ENCODE peak calls at places on chromosomes 13 and 19, in six cellular contexts. K is adrenal gland, I is endothelial cell of umbilical vein, N is heart left ventricle, M is HCT116, C is NB4. Y is an unnamed sample.

GRCh38 chr13:97743946-97744345 is 209.5 kb upstream of the IPO5 start:
- DNase-seq in K (no peak), I (no peak), N (no peak), M (no peak), C (no peak), Y (no peak)

GRCh38 chr19:31938675-31939074 is 406.7 kb upstream of the ZNF507 start:
- DNase-seq in K (no peak), I (no peak), N (no peak), M (no peak), C (peak), Y (no peak)

GRCh38 chr19:47540748-47541147 is 25.9 kb upstream of the NAPA start:
- DNase-seq in K (peak), I (no peak), N (no peak), M (no peak), C (no peak), Y (no peak)

GRCh38 chr19:44824758-44825157 is 15.9 kb downstream of the BCAM start:
- DNase-seq in K (no peak), I (peak), N (no peak), M (no peak), C (no peak), Y (no peak)

GRCh38 chr13:42821437-42821836 is 40.1 kb downstream of the FAM216B start:
- DNase-seq in K (no peak), I (peak), N (no peak), M (no peak), C (no peak), Y (no peak)

GRCh38 chr13:73598021-73598712 is 536.0 kb downstream of the KLF12 start:
- DNase-seq in K (no peak), I (no peak), N (no peak), M (no peak), C (no peak), Y (no peak)

GRCh38 chr13:27774169-27774568 is 18.1 kb upstream of the GSX1 start:
- DNase-seq in K (no peak), I (no peak), N (no peak), M (no peak), C (no peak), Y (no peak)

GRCh38 chr19:11204943-11205349 is 7.6 kb upstream of the KANK2 start:
- DNase-seq in K (peak), I (no peak), N (no peak), M (no peak), C (no peak), Y (no peak)

GRCh38 chr13:40344270-40345148 is 321.9 kb downstream of the FOXO1 start:
- DNase-seq in K (no peak), I (no peak), N (no peak), M (no peak), C (no peak), Y (no peak)

GRCh38 chr13:112733661-112734379 is 44.0 kb downstream of the ATP11A start:
- DNase-seq in K (no peak), I (no peak), N (no peak), M (no peak), C (no peak), Y (no peak)

GRCh38 chr13:71751074-71751473 is 115.9 kb downstream of the DACH1 start:
- DNase-seq in K (no peak), I (no peak), N (no peak), M (no peak), C (no peak), Y (no peak)

GRCh38 chr13:109743706-109744453 is 42.5 kb downstream of the IRS2 start:
- DNase-seq in K (no peak), I (peak), N (no peak), M (no peak), C (peak), Y (no peak)

GRCh38 chr19:32896516-32897214 is 27.1 kb upstream of the SLC7A9 start:
- DNase-seq in K (no peak), I (no peak), N (no peak), M (no peak), C (no peak), Y (no peak)

DNA sequence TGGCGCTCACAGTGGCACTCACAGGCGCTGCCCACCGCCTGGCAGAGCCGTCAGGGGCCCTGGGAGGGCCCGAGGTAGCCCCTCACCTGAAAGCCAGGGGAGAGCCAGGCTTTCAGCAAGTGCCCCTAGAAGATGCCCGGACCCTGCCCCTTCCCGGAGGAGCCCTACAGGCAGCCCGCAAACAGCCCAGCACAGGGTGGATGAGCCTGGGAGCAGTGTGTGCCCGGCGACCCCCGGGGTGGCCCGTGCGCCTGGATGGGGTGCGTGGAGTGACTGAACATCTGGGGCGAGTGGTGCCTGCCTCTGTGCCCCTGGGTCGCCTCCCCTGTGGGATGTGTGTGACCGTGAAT is 1.4 kb downstream of the CRLF1 start:
- DNase-seq in K (no peak), I (no peak), N (no peak), M (no peak), C (no peak), Y (no peak)
- H3K4me3 ChIP-seq in K (no peak), I (no peak), N (no peak), M (no peak), C (no peak), Y (no peak)

DNA sequence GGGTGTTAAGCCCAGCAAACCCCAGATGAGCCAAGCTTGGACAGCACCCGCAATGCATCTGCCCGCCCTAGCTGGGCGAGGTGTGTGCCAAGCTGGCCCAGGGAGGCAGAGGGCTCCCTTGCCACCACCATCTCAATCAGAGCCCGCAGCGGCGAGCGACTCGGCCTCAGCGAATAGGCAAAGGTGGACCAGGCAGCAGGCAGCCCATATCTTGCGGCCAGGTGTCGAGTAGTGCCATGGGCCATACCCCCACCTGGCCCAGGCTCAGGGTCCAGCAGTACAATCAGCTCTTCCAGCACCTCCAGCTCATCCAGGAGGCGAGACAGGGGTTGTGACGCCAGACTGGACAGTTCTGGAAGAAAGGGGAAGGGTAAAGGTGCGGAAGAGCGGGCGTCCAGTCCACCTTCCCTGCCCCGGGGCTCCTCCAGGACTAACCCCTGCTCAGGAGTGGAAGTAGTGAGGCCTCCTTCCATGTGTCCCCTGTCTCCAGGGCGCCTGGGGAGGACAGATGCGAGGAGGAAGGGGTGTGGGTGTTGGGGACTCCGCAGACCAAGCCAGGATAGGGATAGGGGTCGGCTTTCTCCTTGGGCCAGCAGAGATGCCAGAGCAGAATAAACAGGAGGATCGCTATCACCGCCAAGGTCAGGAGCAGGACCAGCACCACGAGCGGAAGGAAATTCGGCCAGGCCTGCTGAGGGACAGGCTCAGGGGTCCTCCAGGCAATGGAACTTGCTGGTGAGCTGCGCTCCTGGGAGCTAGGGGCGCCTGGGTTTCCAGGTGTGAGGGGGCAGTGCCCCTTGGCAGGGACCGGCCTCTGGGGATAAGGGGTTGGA is 2.8 kb downstream of the IGFLR1 start:
- DNase-seq in K (no peak), I (no peak), N (no peak), M (no peak), C (no peak), Y (no peak)
- TF ChIP-seq POLR2A in K (no peak), I (no peak), N (no peak), M (no peak), C (no peak), Y (no peak)

GRCh38 chr19:1673645-1674292 is 21.4 kb upstream of the TCF3 start:
- DNase-seq in K (no peak), I (no peak), N (no peak), M (no peak), C (no peak), Y (no peak)

GRCh38 chr19:1672769-1673644 is 20.6 kb upstream of the TCF3 start:
- DNase-seq in K (no peak), I (no peak), N (no peak), M (no peak), C (no peak), Y (no peak)

GRCh38 chr19:1674293-1674679 is 21.9 kb upstream of the TCF3 start:
- DNase-seq in K (no peak), I (no peak), N (no peak), M (no peak), C (no peak), Y (no peak)

GRCh38 chr19:1671716-1672037 is 19.3 kb upstream of the TCF3 start:
- DNase-seq in K (no peak), I (no peak), N (no peak), M (no peak), C (peak), Y (no peak)

DNA sequence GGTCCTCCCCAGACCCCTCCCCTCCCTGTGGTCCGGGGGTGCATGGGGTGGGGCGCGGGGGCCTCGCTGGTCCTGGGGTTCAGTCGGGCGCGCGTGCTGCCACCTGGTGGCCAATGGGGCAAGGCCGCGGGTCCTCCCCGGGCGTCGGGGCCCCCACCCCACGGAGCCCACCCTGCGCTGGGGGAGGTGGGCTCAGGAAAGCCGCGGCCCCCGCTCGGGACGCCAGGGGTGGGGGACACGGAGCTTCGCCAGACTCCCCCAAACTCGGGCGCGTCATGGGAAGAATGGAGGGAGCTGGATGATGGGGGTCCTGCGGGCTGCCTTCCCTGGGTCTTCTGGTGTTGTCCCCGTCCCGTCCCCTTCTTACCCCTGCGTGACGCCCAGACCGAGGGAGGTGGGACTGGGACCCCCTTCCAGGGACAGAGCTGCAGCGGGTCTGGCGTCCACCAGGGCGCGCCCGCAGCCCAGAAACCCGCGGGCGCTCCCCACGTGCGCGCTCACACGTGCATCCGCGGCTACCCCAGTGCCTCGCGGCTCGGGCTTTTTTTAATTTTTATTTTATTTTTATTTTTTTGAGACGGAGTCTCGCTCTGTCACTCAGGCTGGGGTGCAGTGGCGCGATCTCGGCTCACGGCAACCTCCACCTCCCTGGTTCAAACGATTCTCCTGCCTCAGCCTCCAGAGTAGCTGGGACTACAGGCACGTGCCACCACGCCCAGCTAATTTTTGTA is 19.8 kb upstream of the TCF3 start:
- DNase-seq in K (no peak), I (no peak), N (no peak), M (no peak), C (peak), Y (no peak)
- H3K4me3 ChIP-seq in K (no peak), I (no peak), N (no peak), M (peak), C (no peak), Y (peak)

GRCh38 chr13:106795847-106796246 is 227.9 kb upstream of the ARGLU1 start:
- DNase-seq in K (no peak), I (peak), N (no peak), M (no peak), C (no peak), Y (no peak)
- TF ChIP-seq POLR2A in K (no peak), I (no peak), N (no peak), M (no peak), C (no peak), Y (no peak)

DNA sequence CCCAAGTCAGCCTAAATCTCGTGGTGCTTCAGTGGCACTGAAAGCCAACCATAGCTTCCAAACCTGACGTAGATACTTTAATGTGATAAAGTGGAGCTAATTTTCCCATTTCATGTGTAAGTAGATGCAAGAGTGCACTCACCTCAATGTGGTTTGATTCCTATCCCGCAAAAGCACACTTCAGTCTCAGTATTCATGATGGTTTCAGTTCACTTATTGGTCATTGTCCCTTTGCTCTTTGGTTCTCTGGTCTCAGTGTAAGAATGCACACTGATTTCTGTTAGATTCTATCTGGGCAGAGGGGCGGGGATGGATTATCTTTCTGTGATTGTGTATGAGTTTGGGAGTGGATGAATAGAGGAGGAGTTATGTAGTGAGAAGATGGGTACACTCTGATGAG is 340.6 kb downstream of the KCNRG start:
- DNase-seq in K (no peak), I (no peak), N (no peak), M (no peak), C (no peak), Y (no peak)
- H3K4me3 ChIP-seq in K (no peak), I (no peak), N (no peak), M (no peak), C (no peak), Y (no peak)

Y was measured in breast epithelium.